ENCODE peak calls at places on chromosome 19, in four cellular contexts. G, X, Z and F are unnamed samples.

GRCh38 chr19:39926170-39926755 is 8.2 kb downstream of the FCGBP start:
- DNase-seq in X (no peak), Z (no peak), G (no peak), F (no peak)

GRCh38 chr19:18290250-18291018 is 9.0 kb upstream of the JUND start:
- DNase-seq in Z (no peak), X (no peak), G (no peak), F (no peak)

GRCh38 chr19:6209233-6209632 is 70.5 kb downstream of the MLLT1 start:
- DNase-seq in X (no peak), Z (no peak), G (no peak), F (no peak)

GRCh38 chr19:3543150-3544053 is 4.4 kb downstream of the TEKTIP1 start:
- DNase-seq in G (peak; percentile 23), X (no peak), Z (no peak), F (no peak)

GRCh38 chr19:6226444-6227155 is 53.2 kb downstream of the MLLT1 start:
- DNase-seq in G (no peak), X (no peak), Z (no peak), F (no peak)

GRCh38 chr19:42309686-42310085 is 3.4 kb upstream of the TMEM145 start:
- DNase-seq in X (no peak), Z (no peak), G (no peak), F (no peak)

GRCh38 chr19:49338691-49339363 is 3.6 kb downstream of the CD37 start:
- DNase-seq in Z (peak; percentile 66), X (peak; percentile 84), G (no peak), F (peak; percentile 34)

GRCh38 chr19:8532170-8532569 is 18.2 kb upstream of the ZNF414 start:
- DNase-seq in G (no peak), X (no peak), Z (no peak), F (no peak)

GRCh38 chr19:27887946-27888345 is 1325.0 kb downstream of the UQCRFS1 start:
- DNase-seq in G (no peak), X (no peak), Z (no peak), F (no peak)

GRCh38 chr19:33426621-33427475 is 53.3 kb downstream of the CEBPG start:
- DNase-seq in G (no peak), X (no peak), Z (no peak), F (no peak)

GRCh38 chr19:19547674-19548345 is 9.7 kb downstream of the CILP2 start:
- DNase-seq in Z (no peak), G (no peak), X (no peak), F (no peak)

GRCh38 chr19:16134510-16134909 is 9.0 kb upstream of the HSH2D start:
- DNase-seq in X (no peak), G (no peak), Z (no peak), F (no peak)

GRCh38 chr19:3333662-3334061 is 32.7 kb upstream of the NFIC start:
- DNase-seq in X (no peak), Z (no peak), G (no peak), F (no peak)

GRCh38 chr19:10009269-10009665 is 1.0 kb downstream of the COL5A3 start:
- DNase-seq in Z (peak; percentile 85), X (peak; percentile 48), G (peak; percentile 90), F (peak; percentile 93)

GRCh38 chr19:54464044-54464623 is 556 bp upstream of the LENG9 start:
- DNase-seq in G (peak; percentile 40), Z (peak; percentile 94), X (peak; percentile 94), F (peak; percentile 83)

GRCh38 chr19:5153601-5154128 is 184.8 kb downstream of the KDM4B start:
- DNase-seq in Z (no peak), G (no peak), X (no peak), F (no peak)

GRCh38 chr19:55581828-55582223 is 1.2 kb upstream of the ZNF579 start:
- DNase-seq in Z (no peak), X (no peak), G (peak; percentile 34), F (no peak)

GRCh38 chr19:52248256-52248655 is 21.1 kb upstream of the ZNF766 start:
- DNase-seq in X (peak; percentile 33), G (peak; percentile 49), Z (peak; percentile 73), F (peak; percentile 69)

GRCh38 chr19:58150328-58150921 is at the start of gene ZNF329:
- DNase-seq in Z (peak; percentile 82), X (peak; percentile 66), G (peak; percentile 76), F (peak; percentile 86)

GRCh38 chr19:8064866-8065486 is 12.4 kb downstream of the CCL25 start:
- DNase-seq in Z (no peak), G (no peak), X (no peak), F (no peak)

GRCh38 chr19:920051-920857 is 3.1 kb downstream of the KISS1R start:
- DNase-seq in G (no peak), Z (no peak), X (no peak), F (peak; percentile 43)

GRCh38 chr19:17329061-17329767 is 5.4 kb downstream of the ANO8 start:
- DNase-seq in Z (no peak), G (no peak), X (no peak), F (no peak)

GRCh38 chr19:36030264-36031148 is 2.2 kb downstream of the CLIP3 start:
- DNase-seq in X (no peak), Z (peak; percentile 47), G (peak; percentile 45), F (peak; percentile 41)
- TF ChIP-seq CTCF in X (no peak), Z (peak; percentile 18), G (peak; percentile 25), F (peak; percentile 17)

GRCh38 chr19:29528350-29528945 is 2.7 kb downstream of the VSTM2B start:
- DNase-seq in X (peak; percentile 17), G (peak; percentile 58), Z (peak; percentile 75), F (peak; percentile 77)
- H3K4me3 ChIP-seq in X (no peak overlapping the region), G (no peak overlapping the region), Z (peak overlapping the region; percentile 17), F (peak overlapping the region; percentile 30)

GRCh38 chr19:46173886-46174475 is 25.9 kb downstream of the IGFL2 start:
- DNase-seq in X (no peak), Z (no peak), G (no peak), F (no peak)
- TF ChIP-seq CTCF in X (no peak), Z (no peak), G (no peak), F (no peak)

GRCh38 chr19:2089001-2089711 is 7.0 kb downstream of the MOB3A start:
- DNase-seq in Z (peak; percentile 56), X (no peak), G (peak; percentile 45), F (peak; percentile 33)
- H3K4me3 ChIP-seq in Z (no peak overlapping the region), X (no peak overlapping the region), G (no peak overlapping the region), F (no peak overlapping the region)

GRCh38 chr19:12913871-12914690 is 5.0 kb downstream of the SYCE2 start:
- DNase-seq in X (peak; percentile 47), G (peak; percentile 48), Z (peak; percentile 54), F (peak; percentile 63)
- TF ChIP-seq CTCF in X (no peak), G (no peak), Z (no peak), F (no peak)

DNA sequence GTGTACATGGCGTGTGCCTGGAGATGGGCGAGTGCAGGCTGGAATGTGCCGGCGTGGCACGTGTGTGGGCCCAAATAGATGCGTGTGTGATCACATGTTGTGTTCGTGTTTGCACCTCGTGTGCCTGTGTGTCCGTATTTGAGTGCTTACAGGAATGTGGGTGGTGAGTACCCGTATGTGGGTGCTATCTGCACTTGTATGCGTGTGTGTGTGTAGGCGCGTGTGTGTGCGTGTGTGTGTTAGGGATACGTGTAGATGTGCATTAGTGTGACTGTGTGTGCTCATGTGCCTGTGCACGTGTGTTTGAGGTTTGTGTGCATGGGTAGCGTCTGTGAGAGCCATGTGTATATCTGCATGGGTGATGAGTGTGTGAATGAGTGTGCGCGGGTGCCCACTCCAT is 3.5 kb downstream of the ZNF536 start:
- DNase-seq in Z (no peak), X (no peak), G (no peak), F (no peak)
- H3K4me3 ChIP-seq in Z (no peak overlapping the region), X (no peak overlapping the region), G (no peak overlapping the region), F (no peak overlapping the region)

GRCh38 chr19:29547361-29547960 is 21.7 kb downstream of the VSTM2B start:
- DNase-seq in X (no peak), Z (no peak), G (no peak), F (no peak)

GRCh38 chr19:29547981-29548380 is 22.2 kb downstream of the VSTM2B start:
- DNase-seq in X (no peak), Z (no peak), G (no peak), F (no peak)

GRCh38 chr19:29548483-29549085 is 22.8 kb downstream of the VSTM2B start:
- DNase-seq in X (no peak), G (no peak), Z (no peak), F (no peak)

GRCh38 chr19:29550896-29551295 is 25.1 kb downstream of the VSTM2B start:
- DNase-seq in X (no peak), G (no peak), Z (no peak), F (no peak)

DNA sequence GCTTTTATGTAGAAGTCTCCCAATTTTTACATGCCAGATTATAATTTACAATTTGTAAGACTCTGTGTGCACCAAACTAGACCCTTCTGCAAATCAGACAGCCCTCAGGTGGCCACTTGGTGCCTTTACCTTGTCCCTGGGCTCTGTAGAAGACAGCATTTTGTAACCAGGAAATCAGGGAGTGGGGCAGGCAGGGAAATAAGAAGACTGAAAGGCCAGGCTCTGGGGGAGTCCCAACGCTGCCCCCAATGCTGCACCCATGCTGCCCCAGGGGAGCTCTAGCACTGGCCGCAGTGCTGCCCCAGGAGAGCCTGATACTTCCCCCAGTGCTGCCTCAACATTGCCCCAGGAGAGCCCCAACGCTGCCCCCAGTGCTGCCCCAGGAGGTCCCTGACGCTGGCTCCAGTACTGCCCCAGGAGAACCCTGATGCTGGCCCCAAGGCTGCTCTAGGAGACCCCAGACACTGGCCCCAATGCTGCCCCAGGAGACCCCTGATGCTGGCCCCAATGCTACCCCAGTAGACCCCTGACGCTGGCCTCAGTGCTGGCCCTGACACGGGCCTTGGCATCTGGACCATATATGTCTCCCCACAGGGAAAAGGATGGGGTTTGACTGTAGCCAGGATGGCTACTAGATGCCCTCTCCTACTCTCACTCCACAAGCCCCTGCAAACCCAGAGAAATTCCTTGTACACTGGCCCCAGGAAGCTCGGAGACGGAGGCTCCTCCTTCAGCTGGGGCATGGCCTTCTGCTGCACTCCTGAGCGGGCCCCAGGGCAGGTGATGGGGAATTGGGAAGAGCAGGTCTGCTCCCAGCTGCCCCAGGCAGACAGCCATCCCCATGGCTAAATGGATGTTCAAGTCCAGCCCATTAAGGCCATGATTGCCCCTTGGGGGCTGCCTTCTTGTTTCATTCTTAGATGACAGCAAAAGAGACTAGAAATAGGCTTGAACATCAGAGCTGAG is 23.6 kb downstream of the VSTM2B start:
- DNase-seq in X (no peak), G (no peak), Z (no peak), F (no peak)
- TF ChIP-seq CTCF in X (no peak), G (no peak), Z (no peak), F (no peak)

DNA sequence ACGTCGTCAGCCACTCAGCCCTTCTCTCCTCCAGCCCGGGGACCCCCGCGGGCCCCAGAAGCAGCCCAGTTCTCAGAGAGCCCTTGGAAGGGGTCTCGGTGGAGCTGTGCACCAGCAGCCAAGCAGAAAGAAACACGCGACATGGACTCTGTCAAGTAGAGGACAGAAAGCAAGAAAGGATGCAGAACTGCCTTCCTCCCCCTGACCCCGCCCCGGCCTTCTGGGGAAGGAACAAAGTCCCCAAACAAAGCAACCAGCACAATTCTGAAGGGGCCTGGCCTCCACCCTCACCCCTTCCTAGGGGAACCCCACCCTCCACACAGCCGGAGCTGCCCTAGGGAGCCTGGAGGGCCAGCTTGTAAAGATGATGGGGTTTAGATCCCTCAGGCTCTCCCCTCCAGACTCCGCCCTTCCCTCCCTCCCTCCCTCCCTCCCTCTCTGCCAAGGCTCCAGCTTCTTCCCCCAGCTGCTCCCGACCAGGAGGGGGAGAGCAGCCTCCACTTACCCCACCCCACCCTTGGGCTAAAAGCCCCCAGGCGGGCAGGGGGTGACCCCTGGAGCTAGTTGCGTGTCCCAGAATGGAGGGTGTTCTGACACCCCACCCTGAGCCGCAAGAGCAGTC is 7.8 kb downstream of the LYL1 start:
- DNase-seq in Z (no peak), X (no peak), G (no peak), F (no peak)
- H3K4me3 ChIP-seq in Z (no peak overlapping the region), X (no peak overlapping the region), G (no peak overlapping the region), F (no peak overlapping the region)